ENCODE peak calls at places on chromosomes 7 and 10, in nine cellular contexts. A, Q, B, O, G, D, M, V and W are unnamed samples.
A peak's percentile ranks its signal among the peaks of the same experiment; 100 is the strongest.

GRCh38 chr10:43861966-43862751 is 213.5 kb upstream of the ZNF32 start:
- DNase-seq in Q (no peak), M (no peak), O (no peak), B (no peak), A (no peak), D (no peak), G (peak; percentile 74), V (no peak), W (no peak)

GRCh38 chr7:75892634-75893272 is 13.9 kb downstream of the RHBDD2 start:
- DNase-seq in V (peak; percentile 59), A (no peak), D (no peak), Q (no peak), M (peak; percentile 61), B (peak; percentile 26), O (no peak), G (no peak), W (no peak)

GRCh38 chr10:97713351-97713827 is at the start of gene MARVELD1:
- DNase-seq in B (peak; percentile 64), A (no peak), G (no peak), D (peak; percentile 53), V (peak; percentile 94), Q (peak; percentile 38), M (peak; percentile 65), O (no peak), W (no peak)

GRCh38 chr10:48792687-48793096 is 108.0 kb downstream of the WDFY4 start:
- DNase-seq in Q (no peak), V (no peak), M (peak; percentile 57), O (no peak), A (no peak), B (peak; percentile 20), G (peak; percentile 41), D (no peak), W (no peak)

GRCh38 chr7:47587389-47587788 is 5.5 kb upstream of the TNS3 start:
- DNase-seq in D (no peak), V (no peak), A (no peak), G (no peak), M (no peak), B (no peak), O (no peak), Q (no peak), W (no peak)

GRCh38 chr7:47654672-47655340 is 72.9 kb upstream of the TNS3 start:
- DNase-seq in D (peak; percentile 62), O (no peak), A (no peak), V (peak; percentile 65), Q (no peak), B (no peak), M (no peak), G (no peak), W (no peak)

GRCh38 chr7:84971360-84971759 is 215.5 kb downstream of the SEMA3D start:
- DNase-seq in A (no peak), M (no peak), O (no peak), G (no peak), V (no peak), B (no peak), D (no peak), Q (no peak), W (no peak)

GRCh38 chr10:133024711-133025557 is 62.8 kb upstream of the ADGRA1 start:
- DNase-seq in O (no peak), G (no peak), A (no peak), B (no peak), V (no peak), Q (no peak), D (no peak), M (no peak), W (no peak)

GRCh38 chr10:105210546-105210945 is 569.5 kb downstream of the SORCS3 start:
- DNase-seq in Q (no peak), B (no peak), G (no peak), M (no peak), O (no peak), V (no peak), A (no peak), D (no peak), W (no peak)

GRCh38 chr7:750111-750905 is 23.2 kb upstream of the PRKAR1B start:
- DNase-seq in D (no peak), V (no peak), A (no peak), M (no peak), Q (no peak), B (no peak), O (no peak), G (no peak), W (no peak)

GRCh38 chr10:89665302-89665701 is 20.3 kb upstream of the PANK1 start:
- DNase-seq in Q (no peak), V (no peak), D (no peak), M (no peak), G (no peak), A (no peak), O (no peak), B (no peak), W (no peak)

GRCh38 chr7:69893915-69894314 is 295.6 kb downstream of the AUTS2 start:
- DNase-seq in D (no peak), O (no peak), M (no peak), A (no peak), B (peak; percentile 16), G (no peak), V (no peak), Q (peak; percentile 60), W (no peak)

GRCh38 chr10:62638062-62638477 is 166.4 kb upstream of the ADO start:
- DNase-seq in V (no peak), M (no peak), A (no peak), G (no peak), D (no peak), O (no peak), Q (peak; percentile 79), B (peak; percentile 25), W (peak; percentile 57)

GRCh38 chr7:152912511-152912910 is 153.0 kb downstream of the ACTR3B start:
- DNase-seq in O (no peak), M (no peak), V (no peak), Q (no peak), B (no peak), A (no peak), D (no peak), G (no peak), W (no peak)